ENCODE peak calls at places on chromosomes 12 and 14, in six cellular contexts. A is HepG2, R is HCT116, X is sigmoid colon, F is spleen, C is transverse colon. M is an unnamed sample.
A peak's percentile ranks its signal among the peaks of the same experiment; 100 is the strongest.

GRCh38 chr14:61578745-61579144 is 116.6 kb upstream of the HIF1A start:
- DNase-seq in C (no peak), A (no peak), X (no peak), F (no peak), R (no peak), M (no peak)

GRCh38 chr14:73751157-73751691 is 37.0 kb upstream of the PNMA1 start:
- DNase-seq in C (peak; percentile 40), F (peak; percentile 79), A (no peak), X (peak; percentile 69), R (no peak), M (no peak)

GRCh38 chr12:49061157-49061650 is 610 bp upstream of the KMT2D start:
- DNase-seq in C (no peak), F (no peak), R (no peak), X (no peak), A (no peak), M (no peak)

GRCh38 chr12:106247731-106248176 is at the start of gene CKAP4:
- DNase-seq in X (peak; percentile 90), R (no peak), C (peak; percentile 81), A (peak; percentile 30), F (peak; percentile 95), M (peak; percentile 73)

GRCh38 chr12:123532808-123533649 is 490 bp downstream of the RILPL1 start:
- DNase-seq in F (peak; percentile 85), R (no peak), A (peak; percentile 27), X (peak; percentile 75), C (peak; percentile 30), M (peak; percentile 34)

GRCh38 chr12:131726-132465 is 65.3 kb downstream of the IQSEC3 start:
- DNase-seq in C (no peak), X (no peak), A (no peak), F (no peak), R (no peak), M (no peak)

GRCh38 chr12:28497889-28498411 is 307.7 kb downstream of the CCDC91 start:
- DNase-seq in X (no peak), F (no peak), A (no peak), R (peak; percentile 7), C (no peak), M (no peak)

GRCh38 chr14:59688224-59689170 is 111.9 kb upstream of the CCDC175 start:
- DNase-seq in A (peak; percentile 20), R (peak; percentile 24), X (no peak), F (no peak), C (peak; percentile 58), M (peak; percentile 12)

GRCh38 chr14:31449971-31450610 is 7.2 kb downstream of the DTD2 start:
- DNase-seq in F (no peak), A (peak; percentile 68), C (no peak), X (no peak), R (peak; percentile 7), M (no peak)

GRCh38 chr12:98352218-98352811 is 163.1 kb upstream of the TMPO start:
- DNase-seq in A (peak; percentile 10), C (no peak), F (no peak), R (peak; percentile 18), X (no peak), M (no peak)

GRCh38 chr14:80636071-80636470 is 305.5 kb downstream of the CEP128 start:
- DNase-seq in F (no peak), X (no peak), R (no peak), A (no peak), C (no peak), M (no peak)

GRCh38 chr12:6444031-6444430 is 724 bp upstream of the CD27 start:
- DNase-seq in X (peak; percentile 5), R (no peak), A (no peak), C (no peak), F (no peak), M (no peak)

GRCh38 chr12:51839310-51839943 is 9.1 kb downstream of the FIGNL2 start:
- DNase-seq in X (no peak), F (no peak), A (no peak), R (no peak), C (no peak), M (no peak)

GRCh38 chr12:91181053-91181452 is 1.6 kb downstream of the DCN start:
- DNase-seq in R (no peak), F (no peak), C (no peak), A (no peak), X (no peak), M (no peak)

GRCh38 chr14:73785336-73785833 is 66.2 kb upstream of the PTGR2 start:
- DNase-seq in R (no peak), A (peak; percentile 50), F (peak; percentile 77), X (peak; percentile 76), C (peak; percentile 49), M (no peak)

GRCh38 chr14:33432407-33433023 is 493.8 kb downstream of the NPAS3 start:
- DNase-seq in X (no peak), C (peak; percentile 32), A (peak; percentile 42), F (no peak), R (no peak), M (no peak)

GRCh38 chr14:80388980-80389711 is 177.8 kb upstream of the DIO2 start:
- DNase-seq in F (no peak), R (no peak), A (no peak), C (no peak), X (no peak), M (no peak)

GRCh38 chr12:90978117-90978770 is 23.3 kb upstream of the CCER1 start:
- DNase-seq in F (no peak), A (peak; percentile 16), X (no peak), C (no peak), R (peak; percentile 43), M (no peak)

GRCh38 chr12:82638324-82638723 is 48.4 kb upstream of the TMTC2 start:
- DNase-seq in A (no peak), R (no peak), X (no peak), F (no peak), C (no peak), M (no peak)

GRCh38 chr14:63897706-63898105 is 44.9 kb downstream of the SYNE2 start:
- DNase-seq in F (no peak), R (no peak), C (no peak), X (no peak), A (no peak), M (no peak)

GRCh38 chr14:94113490-94113889 is 3.0 kb downstream of the IFI27 start:
- DNase-seq in R (no peak), A (no peak), F (no peak), C (peak; percentile 73), X (peak; percentile 58), M (no peak)

GRCh38 chr14:33563492-33563891 is 387.4 kb downstream of the EGLN3 start:
- DNase-seq in A (no peak), C (no peak), F (no peak), X (no peak), R (no peak), M (no peak)

GRCh38 chr12:47742253-47742825 is 16.3 kb downstream of the RAPGEF3 start:
- DNase-seq in C (peak; percentile 79), F (peak; percentile 92), A (peak; percentile 19), R (peak; percentile 26), X (no peak), M (no peak)

GRCh38 chr12:54411398-54412241 is 7.4 kb downstream of the ITGA5 start:
- DNase-seq in F (peak; percentile 88), C (peak; percentile 41), A (no peak), X (peak; percentile 90), R (no peak), M (no peak)

GRCh38 chr12:54277823-54278276 is 2.1 kb downstream of the CBX5 start:
- DNase-seq in A (no peak), X (no peak), F (no peak), R (no peak), C (no peak), M (no peak)

GRCh38 chr12:132818562-132818961 is 10.1 kb downstream of the GOLGA3 start:
- DNase-seq in X (no peak), C (no peak), R (no peak), F (no peak), A (no peak), M (no peak)

GRCh38 chr12:13094349-13094748 is 9.1 kb downstream of the GSG1 start:
- DNase-seq in F (no peak), C (no peak), R (no peak), X (no peak), A (no peak), M (peak; percentile 25)

GRCh38 chr14:68972507-68973272 is 6.4 kb downstream of the ACTN1 start:
- DNase-seq in C (no peak), R (no peak), F (peak; percentile 40), A (no peak), X (peak; percentile 63), M (no peak)

GRCh38 chr12:15563683-15564082 is 225.5 kb downstream of the EPS8 start:
- DNase-seq in F (no peak), C (no peak), A (no peak), X (no peak), R (no peak), M (no peak)

GRCh38 chr12:50196537-50196936 is 29.4 kb upstream of the CERS5 start:
- DNase-seq in F (no peak), A (no peak), C (no peak), X (no peak), R (no peak), M (no peak)
- TF ChIP-seq POLR2AphosphoS5 in F (no peak), A (no peak), C (no peak), X (no peak), R (no peak), M (no peak)

GRCh38 chr12:110349096-110349495 is 54.4 kb downstream of the ANAPC7 start:
- DNase-seq in X (no peak), R (no peak), F (no peak), A (no peak), C (no peak), M (no peak)
- TF ChIP-seq POLR2A in X (no peak), R (no peak), F (no peak), A (no peak), C (no peak), M (no peak)

GRCh38 chr14:23932639-23933038 is 20.9 kb upstream of the DHRS4 start:
- DNase-seq in C (no peak), F (no peak), A (no peak), R (no peak), X (no peak), M (no peak)

GRCh38 chr14:23930742-23931141 is 22.8 kb upstream of the DHRS4 start:
- DNase-seq in R (no peak), X (no peak), A (no peak), F (no peak), C (no peak), M (no peak)

GRCh38 chr14:23933108-23933507 is 20.5 kb upstream of the DHRS4 start:
- DNase-seq in A (no peak), C (no peak), F (no peak), R (no peak), X (no peak), M (no peak)

GRCh38 chr14:23933706-23934105 is 19.9 kb upstream of the DHRS4 start:
- DNase-seq in C (no peak), R (no peak), X (no peak), A (no peak), F (no peak), M (no peak)

GRCh38 chr14:23931705-23932314 is 21.8 kb upstream of the DHRS4 start:
- DNase-seq in X (no peak), F (no peak), C (no peak), A (no peak), R (no peak), M (no peak)
- TF ChIP-seq POLR2AphosphoS5 in X (no peak), F (no peak), C (no peak), A (no peak), R (no peak), M (no peak)

DNA sequence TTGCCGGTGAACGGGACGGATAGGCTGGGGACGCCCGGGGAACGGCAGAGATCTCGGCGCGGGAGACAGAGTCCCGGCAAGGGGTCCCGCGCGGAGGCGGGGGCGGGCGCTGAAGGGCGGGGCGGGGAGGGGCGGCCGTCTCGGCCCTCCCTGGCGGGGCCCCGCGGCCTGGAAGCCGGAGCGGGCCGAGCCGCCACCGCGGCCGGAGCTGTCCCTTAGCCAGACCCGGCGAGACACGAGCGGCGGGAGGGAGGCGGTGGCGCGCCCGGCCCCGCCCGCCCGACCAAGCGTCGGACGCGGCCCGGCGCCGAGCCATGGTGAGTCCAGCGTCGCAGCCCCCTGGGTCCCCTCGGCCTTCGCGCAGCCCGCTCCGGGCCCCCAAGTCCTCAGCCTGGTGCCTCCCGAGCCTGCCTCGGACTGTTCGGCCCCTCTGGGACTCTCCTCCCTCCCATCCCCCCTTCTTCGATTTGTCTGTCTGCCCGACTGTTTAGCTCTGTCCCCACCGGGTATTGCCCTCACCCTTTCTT is at the start of gene ARHGEF40:
- DNase-seq in R (no peak), X (no peak), F (peak; percentile 88), C (peak; percentile 69), A (no peak), M (no peak)
- TF ChIP-seq POLR2A in R (no peak), X (peak; percentile 17), F (no peak), C (peak; percentile 47), A (peak; percentile 24), M (no peak)

M was measured in GM12891.